ENCODE peak calls at places on chromosomes 1 and 21, in five cellular contexts. L, B, R, P and D are unnamed samples.
A peak's percentile ranks its signal among the peaks of the same experiment; 100 is the strongest.

GRCh38 chr1:62229932-62230331 is 35.3 kb downstream of the L1TD1 start:
- DNase-seq in L (no peak), B (no peak), R (no peak), P (no peak), D (no peak)

GRCh38 chr21:45550552-45551210 is 8.4 kb upstream of the SLC19A1 start:
- DNase-seq in L (peak; percentile 89), B (peak; percentile 65), R (no peak), P (no peak), D (no peak)

GRCh38 chr1:44988531-44989156 is 2.2 kb upstream of the EIF2B3 start:
- DNase-seq in L (no peak), B (no peak), R (no peak), P (no peak), D (no peak)

GRCh38 chr1:192794768-192795035 is 14.1 kb upstream of the RGS2 start:
- DNase-seq in L (no peak), B (no peak), R (no peak), P (no peak), D (no peak)

GRCh38 chr1:53799141-53799540 is 39.0 kb downstream of the NDC1 start:
- DNase-seq in L (no peak), B (no peak), R (no peak), P (no peak), D (no peak)

GRCh38 chr1:154941332-154941995 is 4.9 kb upstream of the PMVK start:
- DNase-seq in L (peak; percentile 86), B (no peak), R (no peak), P (no peak), D (no peak)

GRCh38 chr1:44327679-44328491 is 27.2 kb downstream of the ERI3 start:
- DNase-seq in L (no peak), B (peak; percentile 75), R (no peak), P (peak; percentile 91), D (peak; percentile 97)

GRCh38 chr1:174743654-174744561 is 255.8 kb upstream of the CACYBP start:
- DNase-seq in L (no peak), B (no peak), R (no peak), P (no peak), D (no peak)

GRCh38 chr1:210384625-210385024 is 55.9 kb downstream of the HHAT start:
- DNase-seq in L (no peak), B (no peak), R (no peak), P (no peak), D (no peak)

GRCh38 chr1:247102381-247102780 is 1.8 kb downstream of the ZNF669 start:
- DNase-seq in L (no peak), B (no peak), R (no peak), P (no peak), D (no peak)

GRCh38 chr1:200897188-200897710 is 2.5 kb downstream of the INAVA start:
- DNase-seq in L (peak; percentile 47), B (no peak), R (no peak), P (no peak), D (no peak)

GRCh38 chr21:24727803-24728425 is 879.4 kb downstream of the MRPL39 start:
- DNase-seq in L (no peak), B (no peak), R (no peak), P (no peak), D (no peak)

GRCh38 chr1:155136728-155137127 is 1.1 kb downstream of the SLC50A1 start:
- DNase-seq in L (peak; percentile 73), B (no peak), R (no peak), P (no peak), D (no peak)

GRCh38 chr1:181090653-181091126 is 2.2 kb downstream of the IER5 start:
- DNase-seq in L (no peak), B (no peak), R (no peak), P (no peak), D (no peak)

GRCh38 chr1:84103197-84103992 is 40.7 kb upstream of the PRKACB start:
- DNase-seq in L (no peak), B (no peak), R (no peak), P (no peak), D (no peak)

GRCh38 chr1:197787056-197787455 is 11.8 kb upstream of the DENND1B start:
- DNase-seq in L (no peak), B (no peak), R (no peak), P (no peak), D (no peak)

GRCh38 chr1:14590781-14591180 is 7.7 kb upstream of the KAZN start:
- DNase-seq in L (no peak), B (no peak), R (no peak), P (no peak), D (no peak)

GRCh38 chr1:17596651-17597509 is 57.4 kb downstream of the ARHGEF10L start:
- DNase-seq in L (no peak), B (no peak), R (no peak), P (no peak), D (no peak)

GRCh38 chr21:45802425-45802824 is 158.9 kb downstream of the PCBP3 start:
- DNase-seq in L (no peak), B (no peak), R (no peak), P (no peak), D (no peak)

GRCh38 chr1:4561213-4561612 is 93.2 kb upstream of the AJAP1 start:
- DNase-seq in L (no peak), B (no peak), R (no peak), P (no peak), D (no peak)

GRCh38 chr1:89607888-89608626 is 24.9 kb upstream of the LRRC8C start:
- DNase-seq in L (no peak), B (no peak), R (peak; percentile 25), P (no peak), D (no peak)

GRCh38 chr1:205451202-205451601 is 4.6 kb downstream of the BLACAT1 start:
- DNase-seq in L (no peak), B (no peak), R (no peak), P (no peak), D (no peak)

GRCh38 chr1:205452906-205453305 is 2.9 kb downstream of the BLACAT1 start:
- DNase-seq in L (no peak), B (no peak), R (no peak), P (no peak), D (no peak)

GRCh38 chr1:205450448-205450847 is 5.4 kb downstream of the BLACAT1 start:
- DNase-seq in L (no peak), B (no peak), R (no peak), P (no peak), D (no peak)

GRCh38 chr1:205452364-205452763 is 3.5 kb downstream of the BLACAT1 start:
- DNase-seq in L (no peak), B (no peak), R (no peak), P (no peak), D (no peak)

GRCh38 chr1:205451759-205452164 is 4.1 kb downstream of the BLACAT1 start:
- DNase-seq in L (no peak), B (no peak), R (no peak), P (no peak), D (no peak)
- H3K27me3 ChIP-seq in L (peaks cover 72% of the 10 kb centered on the region), B (peaks cover 55% of the 10 kb centered on the region), R (peaks cover 29% of the 10 kb centered on the region), P (peaks cover 53% of the 10 kb centered on the region), D (peaks cover 19% of the 10 kb centered on the region)

DNA sequence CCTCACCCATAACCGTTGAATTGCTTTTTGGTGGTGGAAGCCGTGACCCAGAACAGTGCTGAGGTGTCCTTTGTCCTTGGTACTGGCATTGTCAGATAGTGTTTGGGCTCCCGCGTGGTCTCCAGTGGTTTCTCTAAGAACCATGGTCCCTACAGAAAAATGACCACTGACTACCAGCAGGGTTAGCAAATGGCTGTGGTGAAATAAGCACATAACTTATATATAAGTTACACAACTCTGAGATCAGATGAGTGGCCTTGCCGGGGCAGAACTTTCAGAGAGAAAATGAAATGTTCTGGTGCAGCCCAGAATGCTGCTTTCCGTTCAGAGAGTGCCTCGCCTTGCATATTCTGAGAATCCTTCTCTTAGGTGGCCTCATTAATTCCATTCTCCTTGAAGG is 5.0 kb downstream of the SLC37A1 start:
- DNase-seq in L (no peak), B (no peak), R (no peak), P (no peak), D (no peak)
- H3K27me3 ChIP-seq in L (no peaks in the 10 kb centered on the region), B (no peaks in the 10 kb centered on the region), R (no peaks in the 10 kb centered on the region), P (no peaks in the 10 kb centered on the region), D (no peaks in the 10 kb centered on the region)

DNA sequence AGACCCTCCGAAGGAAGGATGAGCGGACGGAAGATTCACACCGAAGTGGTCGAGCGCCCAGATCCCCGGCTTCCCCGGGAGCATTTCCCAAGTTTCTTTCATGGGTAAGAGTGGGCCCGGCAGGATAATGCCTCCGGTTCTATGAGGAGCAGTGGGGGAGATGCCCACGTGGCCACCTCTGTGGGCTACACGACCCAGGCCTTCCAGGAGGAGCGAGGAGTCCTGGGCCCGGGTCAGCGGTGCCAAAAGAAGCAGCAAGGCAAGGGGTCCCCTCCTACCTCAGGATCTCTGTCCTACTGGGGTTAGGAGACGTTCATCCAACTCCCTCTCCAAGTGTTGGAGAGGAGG is 7.9 kb upstream of the NBPF11 start:
- DNase-seq in L (no peak), B (no peak), R (no peak), P (no peak), D (no peak)
- H3K27me3 ChIP-seq in L (peaks cover 24% of the 10 kb centered on the region), B (peaks cover 24% of the 10 kb centered on the region), R (no peaks in the 10 kb centered on the region), P (peaks cover 7% of the 10 kb centered on the region), D (no peaks in the 10 kb centered on the region)

GRCh38 chr21:38567577-38568360 is 69.5 kb upstream of the ERG start:
- DNase-seq in L (no peak), B (no peak), R (no peak), P (no peak), D (no peak)
- H3K27me3 ChIP-seq in L (no peaks in the 10 kb centered on the region), B (no peaks in the 10 kb centered on the region), R (no peaks in the 10 kb centered on the region), P (peaks cover 23% of the 10 kb centered on the region), D (no peaks in the 10 kb centered on the region)

GRCh38 chr1:36871146-36871971 is 163.0 kb downstream of the GRIK3 start:
- DNase-seq in L (peak; percentile 40), B (peak; percentile 22), R (no peak), P (peak; percentile 44), D (no peak)
- H3K27me3 ChIP-seq in L (no peaks in the 10 kb centered on the region), B (peaks cover 2% of the 10 kb centered on the region), R (no peaks in the 10 kb centered on the region), P (no peaks in the 10 kb centered on the region), D (no peaks in the 10 kb centered on the region)

DNA sequence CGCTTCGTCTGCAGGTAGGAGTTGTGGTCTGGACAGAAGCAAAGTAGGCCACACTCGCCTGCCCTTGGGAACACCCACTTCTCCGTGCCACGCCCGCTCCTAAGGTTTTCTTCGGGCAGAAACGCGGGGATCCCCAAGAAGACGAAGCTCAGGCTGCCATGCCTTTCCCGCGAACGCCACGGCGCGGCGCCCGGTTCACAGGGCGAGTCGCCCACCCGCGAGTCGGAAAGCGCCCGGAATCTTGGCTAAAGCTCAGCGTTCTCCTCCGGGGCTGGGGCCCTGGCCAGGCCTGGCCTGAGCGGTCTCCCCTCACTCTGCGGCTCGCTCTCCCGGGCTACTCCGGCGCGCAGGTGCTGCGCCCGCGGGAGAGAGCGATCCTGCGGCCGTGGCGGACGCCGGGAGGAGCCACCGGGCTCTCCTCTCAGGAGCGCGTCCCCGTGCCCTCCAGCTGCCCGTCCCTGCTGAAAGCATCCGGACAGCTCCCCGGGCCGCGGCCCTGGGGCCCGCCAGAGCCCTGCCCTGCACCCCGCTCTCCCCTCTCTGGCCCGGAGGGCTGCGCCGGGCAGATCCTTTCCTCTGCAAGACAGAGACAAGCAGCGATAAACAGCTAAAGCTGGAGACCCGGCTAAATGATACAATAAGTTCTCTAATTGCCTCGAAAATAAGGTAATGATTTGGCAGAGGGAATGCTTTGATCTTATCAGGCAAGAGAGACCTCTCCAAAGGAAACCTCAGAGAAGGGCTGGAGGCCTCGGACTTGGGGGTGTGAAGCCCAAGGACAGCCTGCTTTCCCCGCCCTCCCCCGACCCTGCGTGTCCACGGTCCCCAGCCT is 6.7 kb upstream of the WNT2B start:
- DNase-seq in L (peak; percentile 88), B (peak; percentile 77), R (peak; percentile 35), P (peak; percentile 69), D (no peak)
- H3K27me3 ChIP-seq in L (peaks cover 68% of the 10 kb centered on the region), B (peaks cover 22% of the 10 kb centered on the region), R (peaks cover 9% of the 10 kb centered on the region), P (no peaks in the 10 kb centered on the region), D (no peaks in the 10 kb centered on the region)

GRCh38 chr1:173714441-173714758 is 381 bp upstream of the KLHL20 start:
- DNase-seq in L (no peak), B (no peak), R (no peak), P (no peak), D (no peak)
- H3K27me3 ChIP-seq in L (peaks cover 25% of the 10 kb centered on the region), B (peaks cover 12% of the 10 kb centered on the region), R (no peaks in the 10 kb centered on the region), P (no peaks in the 10 kb centered on the region), D (no peaks in the 10 kb centered on the region)